ENCODE peak calls at places on chromosomes 7 and 10, in nine cellular contexts. O is GM06990, C is WERI-Rb-1, A is brain microvascular endothelial cell, X is colonic mucosa, E is astrocyte of the cerebellum, K is upper lobe of right lung, R is kidney, L is HFF-Myc. H is an unnamed sample.

GRCh38 chr10:8114741-8115340 is 60.4 kb downstream of the GATA3 start:
- DNase-seq in O (no peak), E (no peak), K (no peak), R (no peak), A (no peak), L (no peak), C (no peak), X (no peak), H (no peak)

GRCh38 chr7:28580626-28581025 is 168.3 kb downstream of the CREB5 start:
- DNase-seq in X (no peak), R (no peak), K (no peak), O (no peak), A (no peak), C (no peak), E (no peak), L (no peak), H (no peak)

GRCh38 chr7:36441344-36442022 is 51.8 kb downstream of the ANLN start:
- DNase-seq in R (no peak), C (peak), K (no peak), X (no peak), E (no peak), A (no peak), O (no peak), L (no peak), H (no peak)

GRCh38 chr7:26779978-26780595 is 84.3 kb downstream of the SKAP2 start:
- DNase-seq in R (no peak), K (no peak), L (no peak), X (no peak), E (no peak), O (no peak), C (no peak), A (no peak), H (no peak)

GRCh38 chr10:8584666-8585065 is 530.2 kb downstream of the GATA3 start:
- DNase-seq in X (no peak), O (no peak), C (no peak), A (no peak), R (no peak), E (no peak), L (no peak), K (no peak), H (no peak)

GRCh38 chr10:132058111-132058745 is 7.5 kb upstream of the JAKMIP3 start:
- DNase-seq in R (no peak), K (peak), C (peak), L (no peak), X (no peak), E (no peak), A (no peak), O (no peak), H (no peak)

GRCh38 chr7:101250324-101250723 is 5.4 kb upstream of the FIS1 start:
- DNase-seq in A (no peak), X (no peak), R (no peak), K (no peak), E (no peak), C (no peak), O (peak), L (no peak), H (no peak)

GRCh38 chr7:20236790-20237189 is 19.6 kb upstream of the MACC1 start:
- DNase-seq in A (no peak), X (no peak), C (no peak), L (no peak), R (no peak), O (no peak), K (no peak), E (no peak), H (no peak)

GRCh38 chr10:26486304-26486703 is 48.2 kb downstream of the APBB1IP start:
- DNase-seq in K (no peak), X (no peak), L (peak), R (no peak), O (no peak), C (no peak), A (peak), E (no peak), H (peak)

GRCh38 chr7:113015038-113015645 is 71.5 kb downstream of the GPR85 start:
- DNase-seq in L (no peak), O (no peak), X (no peak), K (no peak), E (peak), C (no peak), A (peak), R (no peak), H (peak)

GRCh38 chr7:106365252-106366005 is 80.6 kb upstream of the NAMPT start:
- DNase-seq in O (no peak), X (peak), K (peak), E (no peak), R (no peak), C (no peak), L (no peak), A (no peak), H (no peak)

GRCh38 chr7:64183126-64183742 is 23.8 kb upstream of the ZNF735 start:
- DNase-seq in C (peak), O (no peak), X (no peak), R (no peak), L (no peak), A (no peak), K (no peak), E (no peak), H (no peak)

GRCh38 chr7:40531946-40532345 is 397.1 kb downstream of the SUGCT start:
- DNase-seq in R (no peak), E (no peak), K (no peak), O (no peak), L (no peak), C (no peak), A (no peak), X (no peak), H (no peak)

GRCh38 chr10:110781139-110781538 is 90.6 kb upstream of the PDCD4 start:
- DNase-seq in E (no peak), C (no peak), L (no peak), A (no peak), O (no peak), X (no peak), R (no peak), K (no peak), H (no peak)

GRCh38 chr10:88926484-88927249 is 25.9 kb downstream of the ACTA2 start:
- DNase-seq in C (no peak), K (no peak), L (peak), X (no peak), R (no peak), E (peak), O (no peak), A (peak), H (peak)

GRCh38 chr10:30718877-30719268 is 89.3 kb upstream of the LYZL2 start:
- DNase-seq in X (peak), E (no peak), C (no peak), K (no peak), A (no peak), R (no peak), O (no peak), L (no peak), H (no peak)

GRCh38 chr7:70316745-70317144 is 718.5 kb downstream of the AUTS2 start:
- DNase-seq in O (no peak), C (no peak), E (no peak), K (no peak), L (no peak), X (no peak), A (no peak), R (no peak), H (no peak)

GRCh38 chr10:6729967-6730366 is 149.9 kb upstream of the PRKCQ start:
- DNase-seq in C (no peak), R (no peak), X (no peak), E (no peak), L (no peak), O (no peak), K (no peak), A (no peak), H (no peak)

GRCh38 chr10:96588601-96589419 is 2.0 kb upstream of the TM9SF3 start:
- DNase-seq in K (no peak), A (no peak), C (no peak), E (no peak), X (no peak), R (no peak), O (peak), L (no peak), H (no peak)

GRCh38 chr7:134547738-134548054 is 1.2 kb upstream of the AKR1B15 start:
- DNase-seq in L (peak), O (no peak), E (peak), K (peak), R (peak), X (no peak), A (peak), C (peak), H (no peak)

GRCh38 chr7:33932221-33932620 is 26.9 kb downstream of the BMPER start:
- DNase-seq in C (no peak), O (no peak), K (no peak), L (no peak), A (no peak), R (no peak), X (no peak), E (no peak), H (no peak)

GRCh38 chr7:18040196-18040595 is 12.6 kb upstream of the PRPS1L1 start:
- DNase-seq in K (no peak), L (no peak), A (peak), E (peak), O (no peak), X (no peak), C (no peak), R (no peak), H (no peak)

GRCh38 chr10:48564466-48565150 is 40.3 kb downstream of the ARHGAP22 start:
- DNase-seq in O (no peak), X (no peak), L (no peak), K (no peak), E (no peak), R (no peak), A (no peak), C (peak), H (no peak)

GRCh38 chr7:12062062-12062461 is 149.0 kb upstream of the TMEM106B start:
- DNase-seq in L (no peak), K (no peak), E (no peak), X (no peak), R (no peak), A (no peak), O (no peak), C (no peak), H (no peak)

GRCh38 chr10:72058347-72058898 is 29.9 kb downstream of the SPOCK2 start:
- DNase-seq in E (no peak), O (no peak), K (no peak), A (no peak), L (no peak), R (no peak), X (no peak), C (no peak), H (no peak)

GRCh38 chr10:122276611-122277205 is 5.6 kb downstream of the BTBD16 start:
- DNase-seq in X (no peak), A (peak), O (no peak), K (no peak), R (no peak), C (no peak), E (no peak), L (no peak), H (no peak)

GRCh38 chr7:103094102-103094501 is 19.2 kb downstream of the ARMC10 start:
- DNase-seq in X (no peak), K (no peak), O (no peak), L (no peak), R (no peak), C (no peak), E (no peak), A (no peak), H (no peak)

GRCh38 chr7:127912901-127913300 is 118.3 kb downstream of the LRRC4 start:
- DNase-seq in A (no peak), L (no peak), E (no peak), R (no peak), C (no peak), O (no peak), X (peak), K (no peak), H (no peak)

GRCh38 chr7:14389052-14389988 is 399.9 kb upstream of the ETV1 start:
- DNase-seq in O (no peak), K (no peak), X (no peak), A (no peak), R (no peak), L (no peak), E (no peak), C (no peak), H (no peak)

GRCh38 chr10:102678842-102679289 is 34.6 kb downstream of the TRIM8 start:
- DNase-seq in R (peak), E (no peak), C (peak), A (peak), X (peak), L (no peak), K (peak), O (peak), H (no peak)

GRCh38 chr10:32893431-32893830 is 64.6 kb downstream of the ITGB1 start:
- DNase-seq in R (no peak), L (no peak), C (no peak), E (no peak), A (no peak), O (no peak), X (no peak), K (no peak), H (no peak)

GRCh38 chr10:113221756-113222168 is 271.7 kb downstream of the TCF7L2 start:
- DNase-seq in X (no peak), L (no peak), K (no peak), R (no peak), C (peak), E (no peak), A (no peak), O (no peak), H (no peak)

GRCh38 chr10:110919971-110920881 is 822 bp downstream of the SHOC2 start:
- DNase-seq in O (peak), K (peak), C (peak), X (peak), L (no peak), E (no peak), A (peak), R (peak), H (no peak)

GRCh38 chr7:89012016-89012415 is 216.5 kb upstream of the TEX47 start:
- DNase-seq in L (no peak), X (no peak), E (no peak), K (no peak), O (no peak), A (no peak), C (no peak), R (no peak), H (no peak)

GRCh38 chr10:42519079-42519478 is 119.3 kb downstream of the ZNF33B start:
- DNase-seq in C (no peak), A (no peak), K (no peak), E (no peak), L (no peak), R (no peak), X (no peak), O (no peak), H (no peak)

GRCh38 chr10:42513921-42514320 is 124.4 kb downstream of the ZNF33B start:
- DNase-seq in E (no peak), O (no peak), K (no peak), C (no peak), L (no peak), A (no peak), R (no peak), X (no peak), H (no peak)

GRCh38 chr10:42523098-42523497 is 115.3 kb downstream of the ZNF33B start:
- DNase-seq in E (no peak), X (no peak), L (no peak), O (no peak), K (no peak), A (no peak), R (no peak), C (no peak), H (no peak)

DNA sequence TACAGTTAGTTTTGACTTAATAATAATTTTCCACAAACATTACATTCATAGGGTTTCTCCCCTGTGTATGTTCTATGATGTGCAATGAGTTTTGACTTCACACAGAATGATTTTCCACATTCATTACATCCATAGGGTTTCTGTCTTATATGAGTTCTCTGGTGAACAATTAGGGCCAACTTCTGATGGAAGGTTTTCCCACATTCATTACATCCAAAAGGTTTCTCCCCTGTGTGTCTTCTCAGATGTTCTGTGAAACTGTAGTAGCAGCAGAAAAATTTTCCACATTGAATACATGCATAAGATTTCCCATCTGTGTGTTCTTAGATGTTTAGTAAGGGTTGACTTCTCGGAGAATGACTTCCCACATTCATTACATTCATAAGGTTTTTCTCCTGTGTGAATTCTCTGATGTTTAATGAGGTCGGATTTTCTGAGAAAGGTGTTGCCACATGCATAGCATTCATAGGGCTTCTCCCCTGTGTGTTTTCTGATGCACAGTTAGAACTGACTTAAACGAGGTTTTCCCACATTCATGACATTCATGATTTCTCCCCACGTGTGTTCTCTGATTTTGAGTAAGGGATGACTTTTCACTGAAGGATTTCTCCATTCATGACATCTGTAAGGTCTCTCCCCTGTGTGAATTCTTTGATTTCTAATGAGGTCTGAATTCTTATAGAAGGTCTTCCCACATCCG is 118.5 kb downstream of the ZNF33B start:
- DNase-seq in L (no peak), X (no peak), O (no peak), E (no peak), R (no peak), C (no peak), K (no peak), A (no peak), H (no peak)
- H3K4me3 ChIP-seq in L (no peak), X (no peak), O (no peak), E (no peak), R (peak), C (no peak), K (no peak), A (no peak), H (no peak)

DNA sequence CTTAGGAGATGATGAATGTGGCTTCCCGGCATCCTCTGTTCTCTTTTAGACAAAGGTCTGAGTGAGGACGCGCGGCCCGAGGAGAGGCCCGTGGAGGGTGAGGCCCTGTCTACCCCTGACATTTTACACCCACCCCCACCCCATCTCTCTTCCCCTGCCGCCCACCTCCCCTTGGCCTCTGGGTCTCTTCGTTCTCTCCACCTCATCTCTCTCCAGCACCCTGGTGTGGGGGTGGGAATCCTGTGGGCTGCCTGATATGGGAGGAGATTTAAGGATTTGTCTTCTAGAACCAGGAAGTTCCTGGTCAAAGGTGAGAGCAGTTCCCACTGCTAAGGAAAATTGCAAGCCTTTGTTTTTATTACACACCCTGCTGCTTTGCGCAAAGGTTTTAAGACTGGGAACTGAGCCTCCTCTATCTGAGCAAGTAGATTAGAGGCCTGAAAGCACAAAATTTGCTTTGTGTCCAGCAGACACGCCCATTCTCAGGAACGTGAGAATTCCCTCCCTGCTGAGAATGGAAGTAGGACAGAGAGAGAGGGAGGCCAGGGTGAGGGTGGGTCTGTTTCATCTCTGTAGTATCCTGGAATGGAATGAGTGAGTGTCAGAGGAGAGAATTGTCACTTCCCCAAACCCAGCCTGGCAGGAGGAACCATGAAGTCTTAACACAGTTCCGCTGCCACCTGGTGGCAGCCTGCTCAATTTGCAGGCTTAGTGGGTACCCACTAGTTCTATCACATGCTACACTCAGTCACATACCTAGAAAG is 91.2 kb downstream of the GTF2IRD1 start:
- DNase-seq in L (peak), C (peak), K (peak), A (peak), R (no peak), E (peak), O (no peak), X (peak), H (no peak)
- TF ChIP-seq CTCF in L (peak), C (peak), K (peak), A (peak), R (peak), E (peak), O (peak), X (peak), H (peak)

DNA sequence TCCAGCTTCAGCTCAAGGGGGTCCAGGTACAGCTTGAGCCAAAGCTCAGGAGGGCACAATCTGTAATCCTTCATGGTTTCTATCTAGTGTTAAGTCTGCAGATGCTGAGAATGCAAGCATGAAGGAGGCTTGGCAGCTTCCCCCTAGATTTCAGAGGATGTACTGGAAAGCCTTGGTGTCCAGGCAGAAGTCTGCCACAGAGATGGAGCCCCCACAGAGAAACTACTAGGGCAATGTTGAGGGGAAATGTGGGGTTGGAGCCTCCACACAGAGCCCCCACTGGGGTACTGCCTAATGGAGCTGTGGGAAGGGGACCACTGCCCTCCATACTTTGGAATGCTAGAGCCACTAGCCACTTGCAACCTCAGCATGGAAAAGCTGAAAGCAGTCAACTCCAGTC is 11.4 kb downstream of the ZNF25 start:
- DNase-seq in L (no peak), R (no peak), K (no peak), E (no peak), A (no peak), O (no peak), X (no peak), C (no peak), H (no peak)
- H3K4me3 ChIP-seq in L (no peak), R (no peak), K (no peak), E (no peak), A (no peak), O (no peak), X (no peak), C (no peak), H (no peak)

GRCh38 chr7:87140271-87140748 is 11.9 kb upstream of the DMTF1 start:
- DNase-seq in L (no peak), K (no peak), X (peak), A (no peak), E (no peak), O (no peak), R (no peak), C (no peak), H (no peak)
- TF ChIP-seq CTCF in L (no peak), K (no peak), X (no peak), A (no peak), E (no peak), O (no peak), R (no peak), C (no peak), H (no peak)

DNA sequence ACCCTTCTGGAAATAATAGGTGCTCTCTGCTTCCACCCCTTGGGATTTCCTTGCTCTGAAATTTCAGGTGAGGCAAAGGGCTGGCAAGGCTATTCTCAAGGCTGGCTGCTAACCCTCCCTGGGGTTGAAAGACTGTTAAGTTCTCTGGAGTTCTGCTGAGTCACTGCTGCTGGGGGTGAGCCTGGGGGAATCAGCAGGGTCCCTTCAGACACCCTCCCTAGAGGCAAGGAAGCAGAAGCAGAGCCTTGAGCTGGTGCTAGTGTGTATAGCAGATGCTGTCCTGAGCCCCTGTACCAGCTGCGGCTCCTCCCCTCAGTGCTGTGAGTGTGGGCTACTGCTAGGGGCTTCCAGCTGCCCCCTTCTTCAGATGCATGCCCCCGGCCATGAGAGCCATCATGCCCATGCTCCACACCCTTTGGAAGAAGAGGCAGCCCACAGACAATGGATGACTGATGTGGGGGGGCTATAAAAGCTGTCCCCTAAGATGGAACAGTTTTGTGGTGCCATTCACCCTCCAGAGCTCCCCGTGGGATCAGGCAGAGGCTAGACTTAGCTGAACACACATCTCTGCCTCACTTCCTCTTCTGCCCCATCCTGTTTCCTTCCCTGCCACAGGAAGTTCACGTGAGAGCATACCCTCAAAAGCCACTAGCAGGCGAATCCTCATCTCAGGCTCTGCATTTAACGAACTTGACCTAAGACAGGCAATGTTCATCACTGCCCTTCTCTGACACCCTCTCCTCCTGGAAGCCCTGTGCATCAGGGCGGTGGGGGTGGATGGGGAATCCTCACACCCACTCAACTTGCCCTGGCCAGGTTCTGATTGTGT is 91.8 kb downstream of the SH3PXD2A start:
- DNase-seq in A (no peak), C (no peak), L (no peak), X (no peak), E (no peak), R (no peak), O (no peak), K (no peak), H (no peak)
- H3K4me3 ChIP-seq in A (no peak), C (no peak), L (no peak), X (no peak), E (no peak), R (no peak), O (no peak), K (no peak), H (no peak)

H was measured in epithelial cell of proximal tubule.